ENCODE peak calls at places on chromosomes 4 and X, in four cellular contexts. C is cardiac fibroblast, M is fibroblast of lung, F is RWPE1. R is an unnamed sample.

GRCh38 chrX:69033936-69034335 is 131.3 kb downstream of the PJA1 start:
- DNase-seq in C (no peak), M (no peak), F (no peak), R (no peak)

GRCh38 chr4:166836865-166837264 is 397.4 kb downstream of the SPOCK3 start:
- DNase-seq in C (no peak), M (no peak), F (no peak), R (no peak)

GRCh38 chr4:169342906-169343560 is 72.3 kb upstream of the SH3RF1 start:
- DNase-seq in C (no peak), M (peak; percentile 65), F (no peak), R (no peak)

GRCh38 chr4:67877086-67877485 is 6.7 kb downstream of the TMPRSS11D start:
- DNase-seq in C (no peak), M (no peak), F (no peak), R (no peak)

GRCh38 chr4:110033994-110034393 is 121.3 kb downstream of the EGF start:
- DNase-seq in C (no peak), M (no peak), F (no peak), R (no peak)

GRCh38 chrX:101676571-101676970 is 16.9 kb upstream of the ARMCX2 start:
- DNase-seq in C (no peak), M (no peak), F (no peak), R (no peak)

GRCh38 chrX:68878977-68879376 is 50.2 kb downstream of the EFNB1 start:
- DNase-seq in C (no peak), M (no peak), F (peak; percentile 88), R (no peak)

GRCh38 chr4:48939785-48940184 is 33.2 kb upstream of the OCIAD2 start:
- DNase-seq in C (peak; percentile 73), M (peak; percentile 94), F (peak; percentile 90), R (peak; percentile 30)

GRCh38 chr4:152747444-152747843 is 32.1 kb downstream of the TIGD4 start:
- DNase-seq in C (no peak), M (no peak), F (peak; percentile 60), R (no peak)

GRCh38 chrX:107579956-107580355 is 48.4 kb upstream of the PRPS1 start:
- DNase-seq in C (no peak), M (no peak), F (no peak), R (no peak)

GRCh38 chr4:37268311-37268710 is 23.8 kb downstream of the NWD2 start:
- DNase-seq in C (no peak), M (no peak), F (no peak), R (peak; percentile 7)

GRCh38 chr4:151356510-151356909 is 31.1 kb upstream of the SH3D19 start:
- DNase-seq in C (no peak), M (peak; percentile 29), F (peak; percentile 41), R (no peak)

GRCh38 chr4:86496094-86497060 is 97.7 kb upstream of the PTPN13 start:
- DNase-seq in C (peak; percentile 75), M (peak; percentile 25), F (peak; percentile 70), R (peak; percentile 72)

GRCh38 chrX:55486736-55487135 is 2.9 kb downstream of the USP51 start:
- DNase-seq in C (peak; percentile 31), M (peak; percentile 31), F (no peak), R (no peak)

GRCh38 chr4:63212075-63212474 is 1197.2 kb downstream of the TECRL start:
- DNase-seq in C (no peak), M (peak; percentile 3), F (no peak), R (no peak)

GRCh38 chr4:170705907-170706306 is 616.2 kb upstream of the AADAT start:
- DNase-seq in C (no peak), M (no peak), F (no peak), R (no peak)

GRCh38 chr4:5050520-5050955 is 742 bp upstream of the STK32B start:
- DNase-seq in C (peak; percentile 82), M (peak; percentile 74), F (peak; percentile 70), R (peak; percentile 87)

DNA sequence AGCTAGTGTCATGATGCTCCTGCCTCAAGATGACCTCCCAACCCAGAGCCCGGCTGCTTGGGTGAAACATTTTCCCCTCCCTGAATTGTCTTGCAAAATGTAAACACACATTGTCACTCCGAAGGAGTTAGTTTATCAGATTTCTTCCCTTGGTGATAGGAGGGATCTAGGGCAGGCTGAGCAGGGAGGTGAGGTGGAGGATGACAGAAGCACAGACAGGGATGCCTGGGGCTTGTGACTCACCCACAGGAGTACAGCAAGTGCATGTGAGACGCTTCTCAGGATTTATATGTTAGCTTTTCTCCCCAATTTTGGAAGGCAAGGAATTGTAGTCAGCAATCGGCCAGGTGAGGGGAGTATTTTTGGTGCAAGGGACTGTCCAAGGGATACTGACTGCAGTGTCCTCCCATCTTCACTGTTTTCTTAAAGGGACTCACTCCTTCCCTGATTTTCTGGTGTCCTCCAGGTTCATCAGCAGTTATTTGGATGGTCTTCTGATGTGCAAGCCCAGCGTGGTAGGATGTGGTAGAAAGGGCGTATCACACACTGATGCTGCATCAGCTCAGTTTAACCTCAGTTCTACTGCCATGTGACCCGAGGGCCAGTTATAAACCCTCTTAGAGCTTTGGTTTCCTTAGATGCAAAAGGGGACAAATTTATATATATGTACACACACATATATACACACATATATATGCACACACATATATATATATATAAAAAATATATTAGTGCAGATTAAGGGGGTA is 46.2 kb upstream of the IGFBP7 start:
- DNase-seq in C (no peak), M (no peak), F (peak; percentile 48), R (no peak)
- TF ChIP-seq CTCF in C (no peak), M (no peak), F (no peak), R (no peak)

GRCh38 chr4:122121593-122121992 is 30.5 kb upstream of the BLTP1 start:
- DNase-seq in C (no peak), M (no peak), F (no peak), R (no peak)
- TF ChIP-seq CTCF in C (no peak), M (no peak), F (no peak), R (no peak)

GRCh38 chr4:164933244-164933643 is 44.2 kb downstream of the TRIM61 start:
- DNase-seq in C (no peak), M (no peak), F (no peak), R (no peak)

GRCh38 chr4:164931551-164932324 is 45.7 kb downstream of the TRIM61 start:
- DNase-seq in C (no peak), M (no peak), F (peak; percentile 15), R (no peak)

GRCh38 chr4:164937576-164938270 is 39.7 kb downstream of the TRIM61 start:
- DNase-seq in C (peak; percentile 50), M (no peak), F (no peak), R (peak; percentile 61)

GRCh38 chr4:164930647-164931046 is 46.8 kb downstream of the TRIM61 start:
- DNase-seq in C (no peak), M (no peak), F (no peak), R (no peak)

GRCh38 chr4:164935363-164935762 is 42.1 kb downstream of the TRIM61 start:
- DNase-seq in C (no peak), M (no peak), F (no peak), R (no peak)
- TF ChIP-seq CTCF in C (no peak), M (no peak), F (no peak), R (peak; percentile 28)

GRCh38 chrX:138756234-138756633 is 44.7 kb upstream of the FGF13 start:
- DNase-seq in C (peak; percentile 0), M (peak; percentile 78), F (peak; percentile 5), R (peak; percentile 51)
- TF ChIP-seq CTCF in C (no peak), M (peak; percentile 36), F (no peak), R (peak; percentile 45)

GRCh38 chr4:101347557-101348366 is 436 bp upstream of the PPP3CA start:
- DNase-seq in C (peak; percentile 99), M (peak; percentile 96), F (peak; percentile 99), R (peak; percentile 98)
- TF ChIP-seq CTCF in C (peak; percentile 7), M (no peak), F (no peak), R (peak; percentile 18)

DNA sequence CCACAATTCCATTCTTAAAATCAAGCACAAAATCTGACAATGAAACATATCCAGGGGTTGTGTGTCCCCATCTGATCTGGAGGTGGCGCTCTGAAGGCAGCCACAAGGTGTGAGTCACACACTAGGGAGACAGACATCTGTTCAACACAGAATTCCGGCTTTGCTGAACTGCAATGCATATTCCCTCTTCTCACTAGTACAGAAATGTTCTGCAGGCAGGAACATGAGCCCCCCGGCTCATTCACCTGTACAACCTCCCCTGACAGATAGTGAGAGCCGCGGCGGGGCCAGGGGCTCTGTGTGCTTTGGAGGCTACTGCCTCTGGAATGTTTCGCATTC is 41.9 kb downstream of the WDR1 start:
- DNase-seq in C (peak; percentile 50), M (peak; percentile 67), F (peak; percentile 29), R (no peak)
- TF ChIP-seq CTCF in C (peak; percentile 70), M (peak; percentile 40), F (peak; percentile 33), R (peak; percentile 38)

DNA sequence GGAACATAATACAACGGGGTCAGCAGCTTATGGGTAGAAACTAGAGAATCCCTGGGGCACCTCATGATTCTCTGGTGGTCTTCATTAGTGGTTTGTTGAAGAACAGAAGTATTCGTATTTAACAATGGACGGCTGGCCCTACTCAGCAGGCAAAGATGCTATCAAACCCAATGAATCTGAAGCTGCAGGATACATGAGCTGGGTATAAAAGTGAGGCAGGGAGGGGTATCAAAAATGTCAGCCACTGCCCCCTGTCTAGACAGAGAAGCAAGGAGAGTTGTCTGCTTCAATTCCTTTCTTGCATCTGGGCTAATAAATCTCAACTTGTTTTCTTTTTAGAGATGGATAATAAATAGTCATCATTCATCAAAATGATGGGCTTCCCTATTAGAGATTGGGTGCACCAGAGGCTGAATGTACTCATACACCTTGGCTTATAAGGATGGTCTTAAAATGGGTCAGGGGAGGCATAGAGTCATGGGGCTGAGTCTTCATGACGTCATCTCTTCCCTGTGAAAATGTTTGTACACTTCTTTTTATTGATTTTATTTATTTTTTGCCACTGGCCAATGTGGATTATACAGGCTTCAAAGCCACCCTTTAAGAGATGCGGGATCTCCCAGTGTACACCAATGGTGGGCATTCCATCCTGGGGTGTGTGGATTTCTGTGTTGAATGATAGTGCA is 259.5 kb downstream of the SHOX start:
- DNase-seq in C (no peak), M (no peak), F (no peak), R (no peak)
- TF ChIP-seq CTCF in C (no peak), M (no peak), F (no peak), R (no peak)

GRCh38 chrX:6002056-6002455 is 226.6 kb downstream of the NLGN4X start:
- DNase-seq in C (no peak), M (no peak), F (no peak), R (peak; percentile 5)
- TF ChIP-seq CTCF in C (no peak), M (no peak), F (no peak), R (no peak)

R was measured in hepatocyte.